ENCODE peak calls at places on chromosomes 7 and 10, in eight cellular contexts. M, W, P, K, U, H, N and Z are unnamed samples. For H3K36me3, the result is how much of the 10 kb centered on the place peaks cover.

GRCh38 chr7:46932266-46932655 is 649.6 kb downstream of the TNS3 start:
- ATAC-seq in N (no peak), H (no peak), K (no peak), U (no peak), M (no peak), W (no peak), P (no peak), Z (no peak)

GRCh38 chr7:128059143-128059975 is 28.1 kb upstream of the LRRC4 start:
- ATAC-seq in M (no peak), N (no peak), P (peak), H (no peak), K (no peak), U (no peak), W (no peak), Z (no peak)

GRCh38 chr10:98374176-98374969 is 40.6 kb downstream of the PYROXD2 start:
- ATAC-seq in M (peak), N (peak), H (no peak), P (no peak), U (peak), K (peak), W (peak), Z (no peak)

GRCh38 chr7:23346316-23346715 is 47.2 kb downstream of the MALSU1 start:
- ATAC-seq in N (no peak), U (no peak), K (no peak), P (peak), M (no peak), W (no peak), H (no peak), Z (no peak)

GRCh38 chr10:71489077-71489476 is 92.4 kb downstream of the CDH23 start:
- ATAC-seq in W (no peak), K (no peak), N (no peak), H (no peak), M (no peak), U (no peak), P (no peak), Z (no peak)

GRCh38 chr10:22410394-22410793 is 65.1 kb downstream of the SPAG6 start:
- ATAC-seq in W (no peak), H (no peak), P (no peak), K (no peak), U (no peak), N (no peak), M (no peak), Z (no peak)

GRCh38 chr7:17985473-17986239 is 42.0 kb downstream of the PRPS1L1 start:
- ATAC-seq in W (no peak), M (no peak), H (no peak), N (no peak), K (no peak), U (no peak), P (no peak), Z (no peak)

GRCh38 chr7:91946549-91946948 is 5.9 kb downstream of the AKAP9 start:
- ATAC-seq in M (no peak), W (no peak), K (no peak), H (no peak), N (no peak), U (peak), P (no peak), Z (no peak)

GRCh38 chr7:5646846-5647245 is 134.6 kb downstream of the RNF216 start:
- ATAC-seq in N (peak), M (no peak), K (no peak), W (peak), H (no peak), U (peak), P (no peak), Z (no peak)

GRCh38 chr10:77837248-77837924 is 89.2 kb downstream of the DLG5 start:
- ATAC-seq in H (no peak), W (no peak), K (no peak), P (peak), U (no peak), N (no peak), M (no peak), Z (no peak)

GRCh38 chr10:8404721-8405120 is 350.2 kb downstream of the GATA3 start:
- ATAC-seq in M (no peak), N (no peak), K (no peak), P (peak), U (no peak), W (no peak), H (no peak), Z (no peak)

GRCh38 chr7:132239422-132239994 is 336.8 kb downstream of the PLXNA4 start:
- ATAC-seq in U (no peak), H (no peak), W (no peak), K (no peak), P (no peak), N (no peak), M (no peak), Z (no peak)

GRCh38 chr7:14761506-14762296 is 140.8 kb downstream of the DGKB start:
- ATAC-seq in K (peak), U (peak), P (no peak), H (peak), M (peak), N (peak), W (peak), Z (peak)

GRCh38 chr10:61973169-61973568 is 71.7 kb downstream of the ARID5B start:
- ATAC-seq in P (no peak), W (peak), U (no peak), K (no peak), N (no peak), H (no peak), M (no peak), Z (no peak)

GRCh38 chr10:86409183-86409582 is 42.6 kb upstream of the GRID1 start:
- ATAC-seq in W (no peak), K (no peak), N (no peak), H (no peak), U (no peak), M (no peak), P (no peak), Z (no peak)

GRCh38 chr7:130853503-130854279 is 119.7 kb upstream of the KLF14 start:
- ATAC-seq in N (no peak), P (no peak), K (no peak), H (no peak), M (no peak), W (no peak), U (no peak), Z (no peak)

GRCh38 chr7:42907316-42907715 is 4.6 kb downstream of the C7orf25 start:
- ATAC-seq in W (no peak), H (no peak), N (no peak), M (no peak), U (no peak), K (no peak), P (no peak), Z (no peak)

GRCh38 chr10:129833988-129834387 is 130.1 kb downstream of the EBF3 start:
- ATAC-seq in N (no peak), U (no peak), W (no peak), M (no peak), P (no peak), K (no peak), H (no peak), Z (no peak)

GRCh38 chr7:29035044-29035740 is 77.1 kb upstream of the TRIL start:
- ATAC-seq in W (peak), M (no peak), H (no peak), P (peak), U (no peak), N (no peak), K (peak), Z (peak)

GRCh38 chr7:43612128-43612527 is 29.2 kb downstream of the STK17A start:
- ATAC-seq in M (no peak), W (peak), U (no peak), P (no peak), N (no peak), H (no peak), K (no peak), Z (no peak)

GRCh38 chr7:134443396-134444070 is 15.4 kb downstream of the AKR1B1 start:
- ATAC-seq in M (no peak), W (peak), H (no peak), K (peak), P (no peak), N (peak), U (no peak), Z (no peak)

GRCh38 chr7:126659124-126659523 is 593.6 kb downstream of the GRM8 start:
- ATAC-seq in W (no peak), M (no peak), K (no peak), P (no peak), U (no peak), N (no peak), H (no peak), Z (no peak)

GRCh38 chr7:92667816-92668540 is 77.8 kb upstream of the FAM133B start:
- ATAC-seq in M (no peak), K (no peak), N (no peak), H (no peak), U (no peak), W (no peak), P (no peak), Z (no peak)

GRCh38 chr7:19957664-19958063 is 184.2 kb upstream of the TMEM196 start:
- ATAC-seq in P (no peak), M (no peak), H (no peak), W (no peak), N (no peak), U (no peak), K (no peak), Z (no peak)

GRCh38 chr7:16838891-16839290 is 34.1 kb upstream of the AGR2 start:
- ATAC-seq in K (no peak), P (no peak), H (no peak), W (no peak), N (no peak), U (no peak), M (no peak), Z (no peak)

GRCh38 chr7:8384901-8385300 is 48.5 kb upstream of the NXPH1 start:
- ATAC-seq in U (no peak), M (no peak), N (no peak), W (no peak), K (no peak), H (no peak), P (no peak), Z (no peak)

GRCh38 chr7:141666071-141666470 is 35.9 kb downstream of the DENND11 start:
- ATAC-seq in H (no peak), M (no peak), K (no peak), P (no peak), U (no peak), N (no peak), W (no peak), Z (no peak)

GRCh38 chr10:86795353-86795752 is 38.9 kb downstream of the BMPR1A start:
- ATAC-seq in U (no peak), K (peak), H (no peak), W (peak), N (peak), M (no peak), P (no peak), Z (peak)

GRCh38 chr7:18572885-18573284 is 77.3 kb downstream of the HDAC9 start:
- ATAC-seq in W (no peak), H (no peak), P (no peak), K (no peak), M (no peak), U (no peak), N (no peak), Z (no peak)

DNA sequence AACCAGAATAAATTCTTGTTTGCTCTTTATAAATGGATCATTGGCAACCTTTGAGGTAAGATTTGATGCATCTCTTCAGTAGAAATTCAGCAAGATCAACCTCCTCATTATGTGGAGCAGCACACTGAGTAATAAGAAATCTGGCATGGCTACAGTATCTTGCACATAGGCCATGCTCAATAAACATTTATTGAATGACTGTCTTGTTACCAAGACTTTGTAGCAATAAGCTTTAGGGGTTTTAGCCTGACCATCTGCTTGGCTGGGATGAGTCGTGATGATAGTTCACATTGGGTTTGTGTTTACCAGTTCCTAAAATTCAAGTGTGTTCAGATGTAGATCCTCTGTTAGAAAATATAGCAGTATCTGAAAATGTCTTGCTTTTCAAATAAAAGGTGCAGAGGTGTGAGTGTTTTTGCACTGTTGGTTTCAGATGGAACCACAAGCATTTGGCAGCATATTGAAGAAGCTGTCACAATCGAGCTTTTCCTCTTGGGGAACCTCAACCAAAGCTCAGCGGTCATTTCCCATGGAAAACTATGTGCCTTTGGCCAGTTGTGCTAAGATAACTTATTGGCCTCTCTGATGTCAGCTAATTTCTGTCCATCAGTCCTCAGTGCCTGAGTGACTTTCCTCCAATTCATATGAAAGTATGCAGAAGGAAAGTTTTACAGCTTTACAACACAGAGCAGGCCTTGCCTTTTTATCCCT is 442.6 kb downstream of the GFRA1 start:
- ATAC-seq in K (no peak), M (no peak), P (no peak), N (no peak), H (no peak), W (no peak), U (no peak), Z (no peak)
- H3K36me3 ChIP-seq in K (under half), M (under half), P (under half), N (under half), H (under half), W (under half), U (under half), Z (under half)

GRCh38 chr7:106394526-106394925 is 109.7 kb upstream of the NAMPT start:
- ATAC-seq in P (no peak), N (no peak), K (no peak), M (no peak), W (no peak), H (no peak), U (no peak), Z (no peak)

GRCh38 chr7:106392144-106392543 is 107.4 kb upstream of the NAMPT start:
- ATAC-seq in U (no peak), P (no peak), K (no peak), W (no peak), M (no peak), H (no peak), N (no peak), Z (no peak)

GRCh38 chr7:106397994-106398393 is 113.2 kb upstream of the NAMPT start:
- ATAC-seq in P (no peak), N (no peak), K (no peak), M (no peak), H (no peak), U (no peak), W (no peak), Z (no peak)

GRCh38 chr7:106392565-106392964 is 107.8 kb upstream of the NAMPT start:
- ATAC-seq in U (no peak), K (no peak), P (no peak), W (no peak), N (no peak), M (no peak), H (no peak), Z (no peak)

DNA sequence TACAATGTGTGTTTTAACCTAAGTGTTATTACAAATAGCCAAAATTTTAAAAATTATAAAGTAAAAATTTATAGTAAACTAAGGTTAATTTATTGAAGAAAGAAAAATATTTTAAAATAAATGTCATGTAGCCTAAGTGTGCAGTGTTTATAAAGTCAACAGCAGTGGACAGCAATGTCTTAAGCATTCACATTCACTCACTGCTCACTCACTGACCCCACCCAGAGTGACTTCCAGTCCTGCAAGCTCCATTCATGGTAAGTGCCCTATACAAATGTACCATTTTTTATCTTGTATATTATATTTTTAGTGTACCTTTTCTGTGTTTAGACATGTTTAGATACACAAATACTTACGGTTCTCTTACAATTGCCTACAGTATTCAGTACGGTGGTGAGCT is 108.8 kb upstream of the NAMPT start:
- ATAC-seq in W (no peak), U (no peak), H (no peak), P (no peak), M (no peak), N (no peak), K (no peak), Z (no peak)
- H3K27ac ChIP-seq in W (no peak), U (no peak), H (no peak), P (no peak), M (no peak), N (no peak), K (no peak), Z (no peak)

GRCh38 chr7:2654059-2654458 is 22.3 kb downstream of the TTYH3 start:
- ATAC-seq in P (no peak), W (no peak), M (no peak), H (no peak), N (no peak), K (no peak), U (no peak), Z (no peak)

GRCh38 chr7:2652736-2653060 is 20.9 kb downstream of the TTYH3 start:
- ATAC-seq in P (no peak), H (no peak), U (no peak), W (no peak), K (no peak), M (no peak), N (no peak), Z (no peak)

GRCh38 chr7:2651336-2651735 is 19.6 kb downstream of the TTYH3 start:
- ATAC-seq in K (no peak), N (no peak), M (no peak), W (peak), U (no peak), P (no peak), H (no peak), Z (no peak)

GRCh38 chr7:2650451-2650850 is 18.7 kb downstream of the TTYH3 start:
- ATAC-seq in K (no peak), H (no peak), P (no peak), M (no peak), N (no peak), U (no peak), W (no peak), Z (no peak)

DNA sequence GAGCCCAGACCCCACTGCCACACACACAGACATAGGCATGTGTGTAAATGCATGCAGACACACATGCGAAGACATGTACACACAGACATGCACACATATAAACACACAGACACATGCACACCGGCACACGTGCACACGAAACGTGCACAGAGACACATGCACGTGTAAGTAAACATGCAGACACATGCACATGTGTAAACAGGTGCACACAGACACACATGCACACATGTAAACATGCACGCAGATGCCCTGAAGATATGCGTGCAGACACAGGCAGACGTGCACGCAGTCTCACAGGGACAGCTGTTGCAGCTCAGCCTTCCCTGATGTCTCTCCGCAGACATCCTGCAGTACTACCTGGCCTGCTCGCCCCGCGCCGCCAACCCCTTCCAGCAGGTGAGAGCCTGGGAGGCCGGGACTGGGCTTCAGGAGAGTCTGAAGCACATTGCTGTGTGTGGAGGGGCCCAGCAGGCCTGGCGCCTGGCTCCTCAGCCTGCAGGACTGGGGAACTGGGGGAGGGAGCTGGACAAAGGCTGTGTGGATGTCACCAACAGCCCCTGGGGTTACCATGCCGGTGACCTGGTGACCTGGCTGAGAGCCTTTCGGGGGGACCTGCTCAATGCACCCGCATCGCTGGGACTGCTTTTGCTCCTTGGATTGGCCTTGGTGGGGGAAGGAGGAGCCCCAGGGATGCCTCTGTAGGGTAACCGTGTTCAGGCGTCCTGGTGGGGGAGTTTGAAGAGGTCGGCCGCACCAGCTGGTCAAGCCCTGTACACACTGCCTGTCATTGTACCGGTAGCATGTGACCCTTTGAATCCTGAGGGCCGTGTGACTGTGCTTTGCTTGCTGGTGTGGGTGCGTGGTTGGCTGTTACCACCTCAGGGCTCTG is 20.3 kb downstream of the TTYH3 start:
- ATAC-seq in W (no peak), N (no peak), U (no peak), M (no peak), P (no peak), H (no peak), K (no peak), Z (no peak)
- H3K36me3 ChIP-seq in W (half or more), N (under half), U (under half), M (under half), P (under half), H (under half), K (under half), Z (half or more)

DNA sequence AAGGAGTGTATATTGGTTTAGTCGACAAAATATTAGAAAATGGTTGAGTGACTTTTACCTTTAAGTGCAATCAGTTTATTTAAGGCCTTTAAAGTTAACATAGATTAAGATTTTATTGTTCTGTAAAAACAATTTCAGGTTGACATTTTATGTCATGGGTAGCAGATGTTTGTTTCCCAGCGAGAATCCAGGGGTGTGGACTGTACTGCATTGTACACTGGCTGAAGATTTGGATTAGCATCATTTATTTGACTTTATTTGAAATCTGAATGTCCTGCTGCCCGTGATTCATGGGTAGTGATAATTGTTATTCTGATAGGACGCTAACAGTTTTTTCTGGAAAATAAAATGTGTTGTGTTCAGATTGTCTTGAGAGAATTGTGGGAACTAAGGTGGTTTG is 39.3 kb downstream of the RBM33 start:
- ATAC-seq in U (no peak), H (no peak), W (no peak), N (no peak), M (no peak), P (no peak), K (no peak), Z (no peak)
- H3K27ac ChIP-seq in U (no peak), H (no peak), W (no peak), N (no peak), M (no peak), P (no peak), K (no peak), Z (no peak)

GRCh38 chr10:99912057-99912456 is 97.7 kb downstream of the DNMBP start:
- ATAC-seq in N (no peak), P (no peak), U (no peak), K (no peak), M (no peak), H (no peak), W (no peak), Z (no peak)

GRCh38 chr10:99913831-99914235 is 95.9 kb downstream of the DNMBP start:
- ATAC-seq in P (no peak), M (no peak), U (peak), H (no peak), W (peak), K (peak), N (no peak), Z (no peak)

GRCh38 chr10:99906470-99906869 is 103.3 kb downstream of the DNMBP start:
- ATAC-seq in N (peak), U (peak), M (no peak), P (no peak), K (no peak), W (peak), H (no peak), Z (peak)

GRCh38 chr10:99905971-99906370 is 103.8 kb downstream of the DNMBP start:
- ATAC-seq in H (no peak), U (no peak), K (no peak), W (no peak), M (no peak), N (no peak), P (no peak), Z (no peak)

GRCh38 chr10:99908512-99908911 is 101.2 kb downstream of the DNMBP start:
- ATAC-seq in N (no peak), H (no peak), U (no peak), W (no peak), M (no peak), K (no peak), P (no peak), Z (no peak)
- H3K36me3 ChIP-seq in N (under half), H (under half), U (under half), W (under half), M (under half), K (under half), P (under half), Z (half or more)